ENCODE peak calls at places on chromosomes 5 and 9, in ten cellular contexts. One of them, this sample, is unnamed.

GRCh38 chr9:26034776-26035175 is 356.5 kb upstream of the TUSC1 start:
- DNase-seq in gastrocnemius medialis: no peak
- DNase-seq in HepG2: no peak
- DNase-seq in Calu3: no peak
- DNase-seq in AG09309: no peak
- DNase-seq in omental fat pad: no peak
- DNase-seq in vagina: no peak
- DNase-seq in chondrocyte: no peak
- DNase-seq in stomach: no peak
- DNase-seq in dorsolateral prefrontal cortex: no peak
- DNase-seq in this sample: no peak

GRCh38 chr9:32456564-32456963 is 69.4 kb downstream of the RIGI start:
- DNase-seq in gastrocnemius medialis: no peak
- DNase-seq in stomach: no peak
- DNase-seq in Calu3: no peak
- DNase-seq in omental fat pad: no peak
- DNase-seq in chondrocyte: no peak
- DNase-seq in HepG2: peak; percentile 82
- DNase-seq in dorsolateral prefrontal cortex: no peak
- DNase-seq in AG09309: no peak
- DNase-seq in vagina: no peak
- DNase-seq in this sample: no peak

GRCh38 chr5:25688156-25688555 is 1043.4 kb upstream of the CDH10 start:
- DNase-seq in stomach: no peak
- DNase-seq in HepG2: no peak
- DNase-seq in AG09309: no peak
- DNase-seq in Calu3: no peak
- DNase-seq in gastrocnemius medialis: no peak
- DNase-seq in chondrocyte: no peak
- DNase-seq in dorsolateral prefrontal cortex: no peak
- DNase-seq in vagina: no peak
- DNase-seq in omental fat pad: no peak
- DNase-seq in this sample: no peak

GRCh38 chr5:26700759-26701384 is 337.5 kb downstream of the CDH9 start:
- DNase-seq in vagina: no peak
- DNase-seq in omental fat pad: no peak
- DNase-seq in dorsolateral prefrontal cortex: no peak
- DNase-seq in chondrocyte: no peak
- DNase-seq in AG09309: no peak
- DNase-seq in stomach: no peak
- DNase-seq in gastrocnemius medialis: no peak
- DNase-seq in Calu3: peak; percentile 23
- DNase-seq in HepG2: peak; percentile 45
- DNase-seq in this sample: no peak

GRCh38 chr5:134438641-134439621 is 27.2 kb upstream of the CDKN2AIPNL start:
- DNase-seq in gastrocnemius medialis: peak; percentile 99
- DNase-seq in Calu3: peak; percentile 86
- DNase-seq in dorsolateral prefrontal cortex: peak; percentile 56
- DNase-seq in HepG2: peak; percentile 26
- DNase-seq in stomach: peak; percentile 38
- DNase-seq in chondrocyte: no peak
- DNase-seq in omental fat pad: no peak
- DNase-seq in vagina: peak; percentile 98
- DNase-seq in AG09309: peak; percentile 90
- DNase-seq in this sample: no peak

GRCh38 chr9:78021692-78022091 is 9.9 kb downstream of the GNAQ start:
- DNase-seq in vagina: no peak
- DNase-seq in dorsolateral prefrontal cortex: no peak
- DNase-seq in chondrocyte: no peak
- DNase-seq in AG09309: no peak
- DNase-seq in stomach: peak; percentile 69
- DNase-seq in HepG2: no peak
- DNase-seq in Calu3: no peak
- DNase-seq in omental fat pad: no peak
- DNase-seq in gastrocnemius medialis: no peak
- DNase-seq in this sample: no peak

GRCh38 chr5:1636981-1637638 is 113.3 kb upstream of the LPCAT1 start:
- DNase-seq in chondrocyte: peak; percentile 87
- DNase-seq in vagina: no peak
- DNase-seq in gastrocnemius medialis: no peak
- DNase-seq in stomach: no peak
- DNase-seq in HepG2: no peak
- DNase-seq in AG09309: no peak
- DNase-seq in dorsolateral prefrontal cortex: no peak
- DNase-seq in omental fat pad: no peak
- DNase-seq in Calu3: no peak
- DNase-seq in this sample: no peak

GRCh38 chr5:148750614-148751013 is 75.8 kb upstream of the ADRB2 start:
- DNase-seq in vagina: no peak
- DNase-seq in dorsolateral prefrontal cortex: no peak
- DNase-seq in gastrocnemius medialis: no peak
- DNase-seq in omental fat pad: no peak
- DNase-seq in AG09309: no peak
- DNase-seq in stomach: no peak
- DNase-seq in chondrocyte: no peak
- DNase-seq in HepG2: no peak
- DNase-seq in Calu3: no peak
- DNase-seq in this sample: no peak

GRCh38 chr9:106755727-106756126 is 107.2 kb upstream of the ZNF462 start:
- DNase-seq in omental fat pad: no peak
- DNase-seq in chondrocyte: no peak
- DNase-seq in vagina: no peak
- DNase-seq in AG09309: no peak
- DNase-seq in dorsolateral prefrontal cortex: no peak
- DNase-seq in Calu3: no peak
- DNase-seq in gastrocnemius medialis: peak; percentile 72
- DNase-seq in stomach: peak; percentile 76
- DNase-seq in HepG2: no peak
- DNase-seq in this sample: no peak

GRCh38 chr5:132557425-132557805 is 638 bp downstream of the RAD50 start:
- DNase-seq in vagina: no peak
- DNase-seq in stomach: peak; percentile 49
- DNase-seq in chondrocyte: no peak
- DNase-seq in gastrocnemius medialis: peak; percentile 29
- DNase-seq in HepG2: peak; percentile 82
- DNase-seq in Calu3: peak; percentile 54
- DNase-seq in AG09309: no peak
- DNase-seq in dorsolateral prefrontal cortex: no peak
- DNase-seq in omental fat pad: peak; percentile 23
- DNase-seq in this sample: peak; percentile 18

GRCh38 chr5:146366904-146367303 is 28.3 kb downstream of the POU4F3 start:
- DNase-seq in AG09309: no peak
- DNase-seq in chondrocyte: no peak
- DNase-seq in dorsolateral prefrontal cortex: no peak
- DNase-seq in HepG2: no peak
- DNase-seq in stomach: no peak
- DNase-seq in omental fat pad: no peak
- DNase-seq in Calu3: no peak
- DNase-seq in vagina: no peak
- DNase-seq in gastrocnemius medialis: no peak
- DNase-seq in this sample: no peak

GRCh38 chr5:88979244-88979643 is 96.3 kb upstream of the MEF2C start:
- DNase-seq in HepG2: no peak
- DNase-seq in omental fat pad: no peak
- DNase-seq in gastrocnemius medialis: no peak
- DNase-seq in vagina: no peak
- DNase-seq in chondrocyte: no peak
- DNase-seq in AG09309: peak; percentile 11
- DNase-seq in stomach: no peak
- DNase-seq in dorsolateral prefrontal cortex: no peak
- DNase-seq in Calu3: no peak
- DNase-seq in this sample: no peak

GRCh38 chr9:27880640-27881039 is 307.4 kb upstream of the C9orf72 start:
- DNase-seq in vagina: no peak
- DNase-seq in dorsolateral prefrontal cortex: no peak
- DNase-seq in stomach: no peak
- DNase-seq in AG09309: no peak
- DNase-seq in chondrocyte: no peak
- DNase-seq in omental fat pad: no peak
- DNase-seq in Calu3: no peak
- DNase-seq in gastrocnemius medialis: no peak
- DNase-seq in HepG2: no peak
- DNase-seq in this sample: no peak

GRCh38 chr5:62152394-62153123 is 153.4 kb upstream of the KIF2A start:
- DNase-seq in stomach: no peak
- DNase-seq in omental fat pad: no peak
- DNase-seq in AG09309: no peak
- DNase-seq in gastrocnemius medialis: no peak
- DNase-seq in vagina: no peak
- DNase-seq in HepG2: no peak
- DNase-seq in dorsolateral prefrontal cortex: no peak
- DNase-seq in chondrocyte: no peak
- DNase-seq in Calu3: no peak
- DNase-seq in this sample: no peak

GRCh38 chr9:85662558-85662957 is 79.2 kb downstream of the AGTPBP1 start:
- DNase-seq in omental fat pad: no peak
- DNase-seq in gastrocnemius medialis: no peak
- DNase-seq in stomach: no peak
- DNase-seq in vagina: no peak
- DNase-seq in AG09309: no peak
- DNase-seq in HepG2: no peak
- DNase-seq in chondrocyte: no peak
- DNase-seq in dorsolateral prefrontal cortex: no peak
- DNase-seq in Calu3: no peak
- DNase-seq in this sample: no peak

GRCh38 chr5:80346055-80346454 is 26.3 kb downstream of the SPZ1 start:
- DNase-seq in stomach: no peak
- DNase-seq in chondrocyte: no peak
- DNase-seq in omental fat pad: no peak
- DNase-seq in dorsolateral prefrontal cortex: no peak
- DNase-seq in Calu3: peak; percentile 56
- DNase-seq in AG09309: no peak
- DNase-seq in gastrocnemius medialis: no peak
- DNase-seq in HepG2: peak; percentile 44
- DNase-seq in vagina: no peak
- DNase-seq in this sample: no peak

DNA sequence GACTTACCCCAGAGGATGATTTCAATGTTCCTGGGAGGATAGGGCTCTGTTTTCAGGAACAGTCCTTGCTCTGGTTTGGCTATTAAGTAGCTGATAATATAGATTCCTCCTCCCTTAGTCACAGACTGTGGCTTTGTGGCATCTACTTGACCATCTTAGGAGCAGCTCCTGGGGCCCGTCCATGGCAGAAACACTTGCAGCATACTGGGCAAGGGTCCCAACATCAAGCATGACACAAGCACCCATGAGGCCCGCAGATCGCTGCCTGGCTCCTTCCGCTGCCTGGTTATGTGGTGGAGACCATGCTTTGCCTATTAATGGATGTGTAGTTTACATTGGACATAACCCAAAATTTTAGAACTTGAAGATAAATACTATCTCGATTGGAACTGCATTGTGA is 170.1 kb downstream of the ICE1 start:
- DNase-seq in chondrocyte: no peak
- DNase-seq in Calu3: no peak
- DNase-seq in gastrocnemius medialis: no peak
- DNase-seq in AG09309: no peak
- DNase-seq in dorsolateral prefrontal cortex: no peak
- DNase-seq in stomach: no peak
- DNase-seq in omental fat pad: no peak
- DNase-seq in vagina: no peak
- DNase-seq in HepG2: no peak
- DNase-seq in this sample: no peak
- TF ChIP-seq CTCF in chondrocyte: no peak
- TF ChIP-seq CTCF in Calu3: no peak
- TF ChIP-seq CTCF in gastrocnemius medialis: no peak
- TF ChIP-seq CTCF in AG09309: no peak
- TF ChIP-seq CTCF in dorsolateral prefrontal cortex: no peak
- TF ChIP-seq CTCF in stomach: no peak
- TF ChIP-seq CTCF in omental fat pad: no peak
- TF ChIP-seq CTCF in vagina: no peak
- TF ChIP-seq CTCF in HepG2: no peak
- TF ChIP-seq CTCF in this sample: no peak

GRCh38 chr9:16257604-16258003 is 612.9 kb downstream of the BNC2 start:
- DNase-seq in dorsolateral prefrontal cortex: no peak
- DNase-seq in Calu3: no peak
- DNase-seq in chondrocyte: no peak
- DNase-seq in vagina: no peak
- DNase-seq in omental fat pad: no peak
- DNase-seq in stomach: no peak
- DNase-seq in gastrocnemius medialis: no peak
- DNase-seq in AG09309: no peak
- DNase-seq in HepG2: no peak
- DNase-seq in this sample: no peak
- TF ChIP-seq CTCF in dorsolateral prefrontal cortex: peak; percentile 35
- TF ChIP-seq CTCF in Calu3: no peak
- TF ChIP-seq CTCF in chondrocyte: peak; percentile 76
- TF ChIP-seq CTCF in vagina: no peak
- TF ChIP-seq CTCF in omental fat pad: no peak
- TF ChIP-seq CTCF in stomach: no peak
- TF ChIP-seq CTCF in gastrocnemius medialis: no peak
- TF ChIP-seq CTCF in AG09309: peak; percentile 78
- TF ChIP-seq CTCF in HepG2: no peak
- TF ChIP-seq CTCF in this sample: no peak

DNA sequence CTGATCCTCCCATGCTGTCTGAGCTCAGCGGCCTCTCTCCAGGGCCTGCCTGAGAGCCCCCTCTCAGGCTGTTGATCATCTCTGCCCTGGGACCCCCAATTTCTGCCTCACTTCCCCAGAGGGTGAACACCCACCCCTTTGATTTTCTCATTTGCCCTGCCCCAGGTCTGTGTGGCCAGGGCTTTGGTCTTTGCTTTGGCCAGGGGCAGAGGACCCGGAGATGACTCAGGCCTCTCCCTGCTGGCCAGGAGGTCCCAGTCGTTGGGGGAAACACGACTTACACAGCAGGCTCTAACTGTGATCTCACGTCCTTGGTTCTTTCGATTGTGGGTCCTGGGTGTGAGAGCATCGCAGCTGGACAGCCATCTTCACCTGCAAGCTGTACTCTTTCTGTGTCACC is 1.1 kb upstream of the ADAMTS2 start:
- DNase-seq in omental fat pad: no peak
- DNase-seq in gastrocnemius medialis: no peak
- DNase-seq in AG09309: no peak
- DNase-seq in vagina: no peak
- DNase-seq in Calu3: no peak
- DNase-seq in HepG2: no peak
- DNase-seq in stomach: no peak
- DNase-seq in chondrocyte: peak; percentile 59
- DNase-seq in dorsolateral prefrontal cortex: no peak
- DNase-seq in this sample: no peak
- TF ChIP-seq CTCF in omental fat pad: no peak
- TF ChIP-seq CTCF in gastrocnemius medialis: no peak
- TF ChIP-seq CTCF in AG09309: no peak
- TF ChIP-seq CTCF in vagina: no peak
- TF ChIP-seq CTCF in Calu3: no peak
- TF ChIP-seq CTCF in HepG2: no peak
- TF ChIP-seq CTCF in stomach: no peak
- TF ChIP-seq CTCF in chondrocyte: no peak
- TF ChIP-seq CTCF in dorsolateral prefrontal cortex: no peak
- TF ChIP-seq CTCF in this sample: no peak

GRCh38 chr5:61139094-61139873 is 23.0 kb downstream of the SMIM15 start:
- DNase-seq in vagina: no peak
- DNase-seq in dorsolateral prefrontal cortex: no peak
- DNase-seq in chondrocyte: no peak
- DNase-seq in HepG2: no peak
- DNase-seq in omental fat pad: no peak
- DNase-seq in gastrocnemius medialis: no peak
- DNase-seq in stomach: no peak
- DNase-seq in AG09309: no peak
- DNase-seq in Calu3: no peak
- DNase-seq in this sample: no peak
- TF ChIP-seq CTCF in vagina: no peak
- TF ChIP-seq CTCF in dorsolateral prefrontal cortex: no peak
- TF ChIP-seq CTCF in chondrocyte: peak; percentile 54
- TF ChIP-seq CTCF in HepG2: peak; percentile 16
- TF ChIP-seq CTCF in omental fat pad: no peak
- TF ChIP-seq CTCF in gastrocnemius medialis: no peak
- TF ChIP-seq CTCF in stomach: no peak
- TF ChIP-seq CTCF in AG09309: peak; percentile 54
- TF ChIP-seq CTCF in Calu3: no peak
- TF ChIP-seq CTCF in this sample: no peak

GRCh38 chr5:130065617-130066016 is 161.4 kb downstream of the CHSY3 start:
- DNase-seq in gastrocnemius medialis: no peak
- DNase-seq in vagina: no peak
- DNase-seq in dorsolateral prefrontal cortex: no peak
- DNase-seq in omental fat pad: no peak
- DNase-seq in chondrocyte: no peak
- DNase-seq in AG09309: no peak
- DNase-seq in stomach: no peak
- DNase-seq in HepG2: no peak
- DNase-seq in Calu3: no peak
- DNase-seq in this sample: no peak
- TF ChIP-seq CTCF in gastrocnemius medialis: no peak
- TF ChIP-seq CTCF in vagina: no peak
- TF ChIP-seq CTCF in dorsolateral prefrontal cortex: no peak
- TF ChIP-seq CTCF in omental fat pad: no peak
- TF ChIP-seq CTCF in chondrocyte: no peak
- TF ChIP-seq CTCF in AG09309: no peak
- TF ChIP-seq CTCF in stomach: no peak
- TF ChIP-seq CTCF in HepG2: no peak
- TF ChIP-seq CTCF in Calu3: no peak
- TF ChIP-seq CTCF in this sample: no peak

This sample was measured in natural killer cell.